ENCODE peak calls at places on chromosome 17, in four cellular contexts. W, K, H and E are unnamed samples.

GRCh38 chr17:72683506-72684404 is 408.7 kb downstream of the SLC39A11 start:
- DNase-seq in H (peak; percentile 98), W (no peak), K (no peak), E (no peak)

GRCh38 chr17:34171245-34171818 is 83.8 kb upstream of the CCL2 start:
- DNase-seq in W (peak; percentile 84), H (peak; percentile 53), K (peak; percentile 32), E (no peak)

GRCh38 chr17:68775338-68775737 is 174.2 kb upstream of the FAM20A start:
- DNase-seq in K (no peak), W (no peak), H (no peak), E (no peak)

GRCh38 chr17:40453881-40454630 is 10.8 kb downstream of the IGFBP4 start:
- DNase-seq in K (peak; percentile 41), W (no peak), H (peak; percentile 62), E (no peak)

GRCh38 chr17:20280051-20280450 is 187.3 kb downstream of the LGALS9B start:
- DNase-seq in W (no peak), K (no peak), H (no peak), E (no peak)

GRCh38 chr17:7833795-7834553 is at the start of gene KDM6B:
- DNase-seq in W (peak; percentile 92), H (peak; percentile 85), K (peak; percentile 92), E (no peak)

GRCh38 chr17:39151680-39152058 is 232 bp upstream of the PLXDC1 start:
- DNase-seq in W (no peak), K (peak; percentile 40), H (no peak), E (no peak)

GRCh38 chr17:36072431-36073121 is 8.5 kb downstream of the CCL18 start:
- DNase-seq in H (peak; percentile 10), W (peak; percentile 78), K (peak; percentile 22), E (no peak)

GRCh38 chr17:35214192-35214591 is 20.0 kb upstream of the SLC35G3 start:
- DNase-seq in W (no peak), H (no peak), K (no peak), E (no peak)

GRCh38 chr17:57999496-58000017 is 7.5 kb downstream of the SRSF1 start:
- DNase-seq in K (no peak), H (peak; percentile 79), W (peak; percentile 74), E (no peak)

GRCh38 chr17:45722161-45722560 is 62.0 kb upstream of the CRHR1 start:
- DNase-seq in H (peak; percentile 5), K (no peak), W (peak; percentile 40), E (no peak)

GRCh38 chr17:71118039-71118438 is 948.7 kb downstream of the KCNJ2 start:
- DNase-seq in W (no peak), H (peak; percentile 18), K (no peak), E (no peak)

GRCh38 chr17:50149099-50149424 is 1.4 kb downstream of the PPP1R9B start:
- DNase-seq in H (no peak), W (no peak), K (no peak), E (no peak)
- TF ChIP-seq POLR2A in H (no peak), W (no peak), K (no peak), E (no peak)

GRCh38 chr17:59357929-59358328 is 26.5 kb downstream of the YPEL2 start:
- DNase-seq in K (no peak), H (peak; percentile 73), W (no peak), E (no peak)
- H3K27ac ChIP-seq in K (peak overlapping the region; percentile 55), H (no peak overlapping the region), W (no peak overlapping the region), E (peak overlapping the region; percentile 37)

GRCh38 chr17:82400830-82401229 is 17.3 kb upstream of the HEXD start:
- DNase-seq in H (no peak), K (no peak), W (no peak), E (no peak)
- TF ChIP-seq POLR2A in H (no peak), K (no peak), W (no peak), E (no peak)

GRCh38 chr17:77684803-77685580 is 273.5 kb upstream of the TNRC6C start:
- DNase-seq in K (no peak), H (no peak), W (no peak), E (no peak)
- H3K27ac ChIP-seq in K (no peak overlapping the region), H (no peak overlapping the region), W (no peak overlapping the region), E (no peak overlapping the region)